ENCODE peak calls at places on chromosomes 2 and 18, in ten cellular contexts. B is bronchial epithelial cell; G is NCI-H1105; O is ACHN; V is CD8-positive, alpha-beta memory T cell; C is anterior cingulate cortex; M is kidney epithelial cell; D is EL; Q is SK-N-SH; W is adrenal gland. S is an unnamed sample.

GRCh38 chr2:27932396-27932795 is 41.9 kb downstream of the BABAM2 start:
- DNase-seq in B (peak), G (no peak), O (peak), V (no peak), C (no peak), M (peak), D (peak), Q (no peak), W (no peak), S (no peak)

GRCh38 chr2:100235098-100235497 is 87.2 kb downstream of the LONRF2 start:
- DNase-seq in B (no peak), G (no peak), O (no peak), V (peak), C (no peak), M (no peak), D (no peak), Q (no peak), W (peak), S (peak)

GRCh38 chr2:20496069-20496468 is 49.2 kb downstream of the RHOB start:
- DNase-seq in B (peak), G (no peak), O (peak), V (no peak), C (no peak), M (peak), D (peak), Q (no peak), W (peak), S (no peak)

GRCh38 chr2:31089645-31090044 is 48.6 kb downstream of the GALNT14 start:
- DNase-seq in B (no peak), G (no peak), O (no peak), V (no peak), C (no peak), M (no peak), D (no peak), Q (no peak), W (no peak), S (no peak)

GRCh38 chr2:203535784-203536590 is 886 bp upstream of the RAPH1 start:
- DNase-seq in B (no peak), G (no peak), O (no peak), V (no peak), C (no peak), M (no peak), D (peak), Q (no peak), W (no peak), S (no peak)

GRCh38 chr2:232493701-232494426 is 6.2 kb upstream of the ECEL1 start:
- DNase-seq in B (no peak), G (no peak), O (no peak), V (no peak), C (no peak), M (no peak), D (no peak), Q (no peak), W (no peak), S (no peak)

GRCh38 chr2:205679410-205680009 is 2.8 kb upstream of the NRP2 start:
- DNase-seq in B (peak), G (no peak), O (no peak), V (no peak), C (no peak), M (no peak), D (no peak), Q (no peak), W (no peak), S (no peak)

GRCh38 chr2:9666306-9666705 is 35.5 kb upstream of the YWHAQ start:
- DNase-seq in B (no peak), G (no peak), O (no peak), V (no peak), C (no peak), M (no peak), D (peak), Q (no peak), W (no peak), S (no peak)

GRCh38 chr2:217289909-217290283 is 430.0 kb upstream of the TNP1 start:
- DNase-seq in B (peak), G (no peak), O (no peak), V (no peak), C (no peak), M (no peak), D (peak), Q (peak), W (peak), S (no peak)

GRCh38 chr18:31738460-31739407 is 21.9 kb downstream of the SLC25A52 start:
- DNase-seq in B (no peak), G (no peak), O (no peak), V (no peak), C (no peak), M (no peak), D (no peak), Q (no peak), W (no peak), S (no peak)

GRCh38 chr2:187478719-187479118 is 30.7 kb upstream of the CALCRL start:
- DNase-seq in B (no peak), G (no peak), O (no peak), V (no peak), C (no peak), M (no peak), D (no peak), Q (no peak), W (no peak), S (no peak)

GRCh38 chr2:207528980-207529329 is 807 bp upstream of the CREB1 start:
- DNase-seq in B (no peak), G (no peak), O (peak), V (peak), C (no peak), M (no peak), D (peak), Q (no peak), W (peak), S (peak)

GRCh38 chr2:150008901-150009300 is 421.3 kb upstream of the MMADHC start:
- DNase-seq in B (peak), G (no peak), O (no peak), V (no peak), C (no peak), M (no peak), D (no peak), Q (no peak), W (no peak), S (no peak)

GRCh38 chr18:69261436-69261835 is 139.3 kb upstream of the DOK6 start:
- DNase-seq in B (no peak), G (no peak), O (no peak), V (no peak), C (no peak), M (no peak), D (no peak), Q (no peak), W (no peak), S (no peak)

GRCh38 chr18:23225518-23225917 is 90.2 kb downstream of the CABLES1 start:
- DNase-seq in B (no peak), G (no peak), O (no peak), V (no peak), C (no peak), M (no peak), D (peak), Q (no peak), W (peak), S (no peak)

GRCh38 chr2:209653164-209653563 is 118.5 kb upstream of the UNC80 start:
- DNase-seq in B (no peak), G (no peak), O (no peak), V (no peak), C (no peak), M (no peak), D (no peak), Q (no peak), W (no peak), S (no peak)

GRCh38 chr2:127675335-127676261 is at the start of gene LIMS2:
- DNase-seq in B (no peak), G (no peak), O (peak), V (no peak), C (no peak), M (no peak), D (peak), Q (peak), W (peak), S (no peak)

GRCh38 chr2:74373189-74373588 is 6.9 kb downstream of the DCTN1 start:
- DNase-seq in B (no peak), G (no peak), O (no peak), V (no peak), C (no peak), M (no peak), D (no peak), Q (no peak), W (peak), S (no peak)

GRCh38 chr2:174336403-174337336 is 1.9 kb downstream of the SP9 start:
- DNase-seq in B (no peak), G (peak), O (peak), V (no peak), C (no peak), M (no peak), D (peak), Q (peak), W (no peak), S (peak)

GRCh38 chr2:119537792-119538191 is 6.5 kb upstream of the CFAP221 start:
- DNase-seq in B (no peak), G (no peak), O (no peak), V (no peak), C (no peak), M (no peak), D (no peak), Q (no peak), W (no peak), S (no peak)

GRCh38 chr18:13374468-13375301 is 156.1 kb downstream of the LDLRAD4 start:
- DNase-seq in B (no peak), G (no peak), O (no peak), V (no peak), C (peak), M (no peak), D (no peak), Q (peak), W (peak), S (no peak)

GRCh38 chr2:199922856-199923255 is 11.8 kb downstream of the C2orf69 start:
- DNase-seq in B (no peak), G (no peak), O (no peak), V (no peak), C (no peak), M (no peak), D (peak), Q (peak), W (peak), S (no peak)

GRCh38 chr2:142220901-142221300 is 90.1 kb upstream of the LRP1B start:
- DNase-seq in B (peak), G (peak), O (no peak), V (no peak), C (no peak), M (no peak), D (no peak), Q (no peak), W (no peak), S (no peak)

GRCh38 chr2:46615555-46616487 is 136.5 kb downstream of the TMEM247 start:
- DNase-seq in B (peak), G (no peak), O (peak), V (peak), C (no peak), M (no peak), D (peak), Q (no peak), W (no peak), S (no peak)

S was measured in effector memory CD8-positive, alpha-beta T cell.